ENCODE peak calls at places on chromosomes 12 and 14, in six cellular contexts. Y is CD8-positive, alpha-beta T cell; O is WTC11; H is COR-L47; A is effector memory CD4-positive, alpha-beta T cell; R is cerebellar cortex. M is an unnamed sample.

GRCh38 chr12:69136931-69137613 is 102.3 kb upstream of the CPSF6 start:
- DNase-seq in Y (no peak), O (no peak), H (no peak), A (no peak), R (no peak), M (no peak)

GRCh38 chr14:100429537-100429936 is 106.4 kb downstream of the SLC25A47 start:
- DNase-seq in Y (no peak), O (no peak), H (no peak), A (no peak), R (no peak), M (no peak)

GRCh38 chr14:22984959-22985658 is 2.8 kb upstream of the AJUBA start:
- DNase-seq in Y (no peak), O (no peak), H (no peak), A (no peak), R (no peak), M (no peak)

GRCh38 chr12:99455350-99456037 is 192.1 kb upstream of the GARIN6 start:
- DNase-seq in Y (no peak), O (peak; percentile 22), H (peak; percentile 29), A (no peak), R (no peak), M (no peak)

GRCh38 chr12:22447223-22447622 is 97.1 kb downstream of the C2CD5 start:
- DNase-seq in Y (no peak), O (no peak), H (no peak), A (no peak), R (no peak), M (no peak)

GRCh38 chr12:21456291-21456780 is 18.9 kb downstream of the PYROXD1 start:
- DNase-seq in Y (no peak), O (no peak), H (no peak), A (peak; percentile 5), R (no peak), M (no peak)

GRCh38 chr14:37559386-37559785 is 35.7 kb downstream of the FOXA1 start:
- DNase-seq in Y (no peak), O (no peak), H (no peak), A (no peak), R (no peak), M (no peak)

GRCh38 chr12:107748472-107748871 is 12.5 kb downstream of the PRDM4 start:
- DNase-seq in Y (no peak), O (no peak), H (no peak), A (no peak), R (no peak), M (no peak)

GRCh38 chr12:64976131-64976530 is 145.0 kb downstream of the WIF1 start:
- DNase-seq in Y (no peak), O (no peak), H (no peak), A (no peak), R (no peak), M (no peak)

GRCh38 chr12:4151362-4152121 is 122.0 kb upstream of the CCND2 start:
- DNase-seq in Y (no peak), O (no peak), H (no peak), A (no peak), R (no peak), M (no peak)

GRCh38 chr12:121858662-121859572 is at the start of gene HPD:
- DNase-seq in Y (no peak), O (peak; percentile 18), H (no peak), A (no peak), R (peak; percentile 28), M (no peak)

GRCh38 chr14:100786131-100786530 is 39.8 kb upstream of the MEG3 start:
- DNase-seq in Y (no peak), O (no peak), H (no peak), A (no peak), R (no peak), M (no peak)

GRCh38 chr14:65332141-65332871 is 80.2 kb upstream of the FUT8 start:
- DNase-seq in Y (no peak), O (no peak), H (no peak), A (no peak), R (no peak), M (no peak)

GRCh38 chr12:120121766-120122293 is 5.3 kb upstream of the RAB35 start:
- DNase-seq in Y (no peak), O (no peak), H (no peak), A (no peak), R (no peak), M (no peak)

GRCh38 chr14:64388533-64389243 is 535 bp downstream of the MTHFD1 start:
- DNase-seq in Y (no peak), O (peak; percentile 26), H (no peak), A (no peak), R (peak; percentile 19), M (peak; percentile 21)

GRCh38 chr14:89428556-89429196 is 11.6 kb upstream of the FOXN3 start:
- DNase-seq in Y (no peak), O (no peak), H (peak; percentile 84), A (no peak), R (peak; percentile 95), M (peak; percentile 31)

GRCh38 chr12:2893007-2893406 is 2.3 kb downstream of the TULP3 start:
- DNase-seq in Y (no peak), O (no peak), H (no peak), A (no peak), R (no peak), M (no peak)

GRCh38 chr12:117000316-117000715 is 89.6 kb downstream of the FBXW8 start:
- DNase-seq in Y (no peak), O (peak; percentile 41), H (no peak), A (no peak), R (no peak), M (no peak)

GRCh38 chr12:93802698-93803097 is 125.5 kb downstream of the CRADD start:
- DNase-seq in Y (no peak), O (no peak), H (no peak), A (no peak), R (no peak), M (no peak)

GRCh38 chr12:22121224-22121623 is 75.2 kb downstream of the CMAS start:
- DNase-seq in Y (no peak), O (peak; percentile 75), H (no peak), A (no peak), R (no peak), M (no peak)

GRCh38 chr14:94907626-94908261 is 137.8 kb upstream of the GSC start:
- DNase-seq in Y (no peak), O (no peak), H (no peak), A (no peak), R (no peak), M (no peak)

GRCh38 chr12:98699568-98699967 is 54.5 kb downstream of the APAF1 start:
- DNase-seq in Y (no peak), O (no peak), H (no peak), A (no peak), R (no peak), M (no peak)

GRCh38 chr12:49511410-49511809 is 27.4 kb upstream of the KCNH3 start:
- DNase-seq in Y (no peak), O (no peak), H (no peak), A (no peak), R (no peak), M (no peak)

GRCh38 chr14:101600891-101601602 is 39.8 kb downstream of the DIO3 start:
- DNase-seq in Y (no peak), O (no peak), H (no peak), A (no peak), R (no peak), M (no peak)

GRCh38 chr14:102539544-102540309 is 30.2 kb upstream of the ANKRD9 start:
- DNase-seq in Y (no peak), O (no peak), H (peak; percentile 99), A (no peak), R (no peak), M (no peak)